ENCODE peak calls at places on chromosome 14, in six cellular contexts. W is fibroblast of lung; V is CD8-positive, alpha-beta memory T cell; Q is body of pancreas; X is mesenchymal stem cell; G is CD8-positive, alpha-beta T cell. P is an unnamed sample. For H3K4me1, the result is how much of the 10 kb centered on the place peaks cover.

GRCh38 chr14:97251423-97252155 is 454.4 kb downstream of the VRK1 start:
- DNase-seq in W (peak), V (no peak), Q (no peak), X (no peak), G (no peak), P (no peak)

GRCh38 chr14:94322648-94323570 is at the start of gene SERPINA6:
- DNase-seq in W (peak), V (no peak), Q (peak), X (no peak), G (no peak), P (no peak)

GRCh38 chr14:96662116-96662901 is 134.9 kb upstream of the VRK1 start:
- DNase-seq in W (peak), V (no peak), Q (peak), X (no peak), G (no peak), P (no peak)

GRCh38 chr14:101827286-101827685 is 65.8 kb downstream of the PPP2R5C start:
- DNase-seq in W (peak), V (no peak), Q (no peak), X (peak), G (no peak), P (no peak)

GRCh38 chr14:20613094-20614037 is 22.2 kb upstream of the RNASE12 start:
- DNase-seq in W (peak), V (peak), Q (peak), X (peak), G (peak), P (peak)

GRCh38 chr14:55849833-55850232 is 268.4 kb upstream of the PELI2 start:
- DNase-seq in W (no peak), V (no peak), Q (no peak), X (no peak), G (no peak), P (no peak)

GRCh38 chr14:51208982-51209381 is 31.1 kb upstream of the TMX1 start:
- DNase-seq in W (no peak), V (no peak), Q (no peak), X (no peak), G (no peak), P (no peak)

GRCh38 chr14:28766505-28767238 is at the start of gene FOXG1:
- DNase-seq in W (peak), V (no peak), Q (no peak), X (no peak), G (no peak), P (no peak)

GRCh38 chr14:59363545-59364226 is 101.5 kb downstream of the GPR135 start:
- DNase-seq in W (peak), V (no peak), Q (no peak), X (no peak), G (no peak), P (no peak)

GRCh38 chr14:73238262-73238852 is 1.1 kb downstream of the PAPLN start:
- DNase-seq in W (peak), V (no peak), Q (no peak), X (peak), G (no peak), P (no peak)

GRCh38 chr14:27090716-27091115 is 492.9 kb upstream of the NOVA1 start:
- DNase-seq in W (no peak), V (no peak), Q (no peak), X (no peak), G (no peak), P (no peak)

GRCh38 chr14:86938356-86938755 is 1054.6 kb downstream of the GALC start:
- DNase-seq in W (no peak), V (no peak), Q (peak), X (no peak), G (no peak), P (no peak)

GRCh38 chr14:50003213-50004021 is 110.5 kb downstream of the ARF6 start:
- DNase-seq in W (peak), V (peak), Q (peak), X (peak), G (peak), P (peak)

GRCh38 chr14:81801921-81802320 is 268.3 kb upstream of the SEL1L start:
- DNase-seq in W (no peak), V (no peak), Q (no peak), X (no peak), G (no peak), P (no peak)

GRCh38 chr14:101400815-101401214 is 160.5 kb upstream of the DIO3 start:
- DNase-seq in W (no peak), V (no peak), Q (no peak), X (no peak), G (no peak), P (no peak)

GRCh38 chr14:86168376-86168775 is 638.4 kb downstream of the FLRT2 start:
- DNase-seq in W (no peak), V (no peak), Q (peak), X (no peak), G (no peak), P (no peak)

GRCh38 chr14:52069617-52070431 is 965 bp upstream of the NID2 start:
- DNase-seq in W (peak), V (no peak), Q (no peak), X (peak), G (no peak), P (no peak)

GRCh38 chr14:59631237-59631636 is 54.6 kb upstream of the CCDC175 start:
- DNase-seq in W (no peak), V (no peak), Q (no peak), X (peak), G (no peak), P (no peak)

GRCh38 chr14:74179775-74180354 is 59.4 kb upstream of the VSX2 start:
- DNase-seq in W (no peak), V (no peak), Q (no peak), X (no peak), G (no peak), P (no peak)

GRCh38 chr14:52840916-52841315 is 49.5 kb upstream of the GNPNAT1 start:
- DNase-seq in W (peak), V (no peak), Q (peak), X (peak), G (no peak), P (no peak)

GRCh38 chr14:92654206-92654901 is 94.1 kb downstream of the LGMN start:
- DNase-seq in W (no peak), V (no peak), Q (no peak), X (no peak), G (no peak), P (peak)

GRCh38 chr14:96852823-96853422 is 55.7 kb downstream of the VRK1 start:
- DNase-seq in W (peak), V (peak), Q (peak), X (peak), G (no peak), P (peak)

GRCh38 chr14:85142982-85143381 is 387.0 kb upstream of the FLRT2 start:
- DNase-seq in W (no peak), V (no peak), Q (no peak), X (peak), G (no peak), P (no peak)

GRCh38 chr14:75138492-75138891 is 11.6 kb upstream of the NEK9 start:
- DNase-seq in W (no peak), V (no peak), Q (no peak), X (no peak), G (no peak), P (peak)

GRCh38 chr14:89858084-89858483 is 96.4 kb downstream of the EFCAB11 start:
- DNase-seq in W (peak), V (no peak), Q (no peak), X (no peak), G (no peak), P (no peak)

GRCh38 chr14:64440494-64440893 is 24.8 kb upstream of the AKAP5 start:
- DNase-seq in W (no peak), V (no peak), Q (no peak), X (no peak), G (no peak), P (no peak)

GRCh38 chr14:99871771-99872170 is 78.6 kb downstream of the EML1 start:
- DNase-seq in W (no peak), V (no peak), Q (no peak), X (no peak), G (no peak), P (no peak)

GRCh38 chr14:39668449-39668848 is 236.2 kb upstream of the FBXO33 start:
- DNase-seq in W (no peak), V (no peak), Q (no peak), X (no peak), G (no peak), P (no peak)

GRCh38 chr14:95328876-95329503 is 9.3 kb upstream of the CLMN start:
- DNase-seq in W (no peak), V (no peak), Q (no peak), X (no peak), G (no peak), P (no peak)

DNA sequence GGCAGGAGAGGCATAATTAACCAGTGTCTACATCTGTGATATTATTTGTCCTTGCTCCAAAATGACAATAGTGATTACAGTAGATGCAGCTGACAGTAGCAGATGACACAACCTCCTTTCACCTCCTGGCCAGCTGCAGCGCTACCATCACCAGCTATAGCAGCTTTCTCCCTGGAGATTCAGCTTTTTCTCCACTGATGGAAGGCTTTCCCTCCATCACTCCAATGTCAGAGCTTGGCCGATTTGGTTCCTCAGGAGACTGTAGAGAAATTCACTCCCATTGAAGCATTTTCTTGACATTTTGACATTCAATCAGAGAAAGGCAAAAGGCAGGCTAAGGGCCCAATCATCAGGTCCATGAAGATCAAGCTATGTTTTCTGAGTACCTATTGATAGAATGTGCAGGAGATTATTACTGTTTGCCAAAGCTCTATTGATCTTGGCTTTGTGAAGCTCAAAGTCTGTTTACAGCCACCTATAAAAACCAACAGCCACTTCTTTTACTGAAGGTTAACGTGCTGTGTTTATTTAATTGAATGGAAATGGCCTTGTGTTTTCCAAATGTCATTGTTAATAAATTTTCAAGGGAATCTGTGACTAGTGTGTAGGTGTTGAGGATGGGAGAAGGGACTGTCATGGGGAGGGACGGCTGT is 785.1 kb downstream of the DIO2 start:
- DNase-seq in W (no peak), V (no peak), Q (no peak), X (no peak), G (no peak), P (no peak)
- H3K27ac ChIP-seq in W (no peak), V (no peak), Q (no peak), X (no peak), G (no peak), P (no peak)

GRCh38 chr14:36346052-36346451 is 25.6 kb upstream of the MBIP start:
- DNase-seq in W (no peak), V (no peak), Q (no peak), X (no peak), G (no peak), P (no peak)
- H3K4me3 ChIP-seq in W (no peak), V (no peak), Q (no peak), X (no peak), G (no peak), P (no peak)

GRCh38 chr14:76918751-76919421 is 92.7 kb downstream of the LRRC74A start:
- DNase-seq in W (peak), V (no peak), Q (peak), X (peak), G (no peak), P (no peak)
- H3K4me1 ChIP-seq in W (under half), V (under half), Q (under half), X (half or more), G (under half), P (under half)

DNA sequence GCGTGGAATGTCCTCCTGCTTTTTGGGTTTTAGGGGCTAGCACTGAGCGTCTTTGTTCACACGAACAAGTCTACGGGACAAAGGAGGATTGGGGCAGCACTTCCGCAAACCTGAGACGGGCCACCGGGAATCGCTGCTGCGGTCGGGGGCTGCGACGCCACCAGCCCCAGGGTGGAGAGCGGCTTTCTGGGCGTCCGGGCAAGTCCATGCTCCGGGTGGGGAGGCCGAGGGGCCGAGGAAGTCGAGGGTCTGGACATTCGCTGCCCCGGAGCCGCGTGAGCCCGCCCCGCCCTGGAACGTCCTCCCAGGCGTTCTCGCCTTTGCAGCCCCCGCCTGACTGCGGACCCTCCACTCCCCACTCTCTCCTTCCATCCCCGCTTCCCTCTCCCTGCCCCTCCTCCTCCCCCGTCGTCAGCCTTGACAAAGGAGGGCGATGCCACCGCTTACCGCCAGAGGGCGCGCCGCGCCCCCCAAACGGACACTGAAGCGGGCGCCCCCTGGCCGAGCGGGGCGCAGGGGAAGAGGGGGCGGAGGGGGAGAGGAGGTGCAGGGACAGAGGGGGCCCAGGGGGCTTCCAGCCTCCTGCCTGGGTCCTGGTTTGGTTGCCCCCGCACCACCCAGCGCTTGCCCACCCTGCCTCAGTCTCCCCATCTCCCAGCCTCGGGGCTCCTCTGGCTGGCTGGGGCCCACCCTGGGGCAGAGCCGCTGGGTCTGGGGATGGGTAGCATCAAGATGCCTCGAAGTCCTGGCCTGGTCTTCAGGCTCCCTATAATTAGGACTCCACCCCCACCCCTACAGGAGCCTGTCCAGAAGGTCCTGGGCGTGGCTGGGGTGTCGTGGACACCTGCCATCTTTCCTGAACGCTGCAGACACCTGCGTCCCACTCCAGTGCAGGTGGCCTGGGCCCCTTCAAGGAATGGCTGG is 39.1 kb upstream of the INF2 start:
- DNase-seq in W (peak), V (peak), Q (peak), X (peak), G (peak), P (peak)
- H3K27ac ChIP-seq in W (no peak), V (no peak), Q (no peak), X (no peak), G (no peak), P (no peak)

GRCh38 chr14:104803280-104803915 is 2.5 kb downstream of the ZBTB42 start:
- DNase-seq in W (no peak), V (no peak), Q (no peak), X (no peak), G (no peak), P (no peak)
- H3K4me3 ChIP-seq in W (no peak), V (no peak), Q (no peak), X (no peak), G (no peak), P (no peak)

GRCh38 chr14:67486890-67487289 is 1.6 kb downstream of the TMEM229B start:
- DNase-seq in W (no peak), V (no peak), Q (no peak), X (no peak), G (no peak), P (no peak)
- H3K4me1 ChIP-seq in W (under half), V (under half), Q (under half), X (under half), G (half or more), P (under half)

GRCh38 chr14:24266344-24267244 is 3.6 kb upstream of the TGM1 start:
- DNase-seq in W (no peak), V (no peak), Q (no peak), X (no peak), G (no peak), P (no peak)
- H3K27ac ChIP-seq in W (no peak), V (no peak), Q (no peak), X (no peak), G (no peak), P (no peak)

GRCh38 chr14:65703996-65704395 is 291.5 kb downstream of the FUT8 start:
- DNase-seq in W (peak), V (no peak), Q (no peak), X (no peak), G (no peak), P (no peak)
- H3K4me3 ChIP-seq in W (no peak), V (no peak), Q (no peak), X (no peak), G (no peak), P (no peak)

GRCh38 chr14:22472466-22472865 is 116.6 kb downstream of the DAD1 start:
- DNase-seq in W (no peak), V (no peak), Q (no peak), X (no peak), G (no peak), P (no peak)
- H3K4me1 ChIP-seq in W (under half), V (under half), Q (under half), X (under half), G (under half), P (under half)